ENCODE peak calls at places on chromosomes 6 and 20, in ten cellular contexts. I is CD4-positive, alpha-beta T cell; S is colonic mucosa; W is H9; G is heart right ventricle; T is uterus; L is IMR-90; H is A549; E is heart left ventricle; U is CD8-positive, alpha-beta T cell. D is an unnamed sample.
A peak's percentile ranks its signal among the peaks of the same experiment; 100 is the strongest.

GRCh38 chr20:9218412-9219001 is 149.6 kb downstream of the PLCB4 start:
- DNase-seq in E (no peak), L (peak; percentile 69), T (peak; percentile 58), U (no peak), I (no peak), S (no peak), W (no peak), G (no peak), H (no peak), D (no peak)

GRCh38 chr6:43124481-43124880 is 46.6 kb upstream of the SRF start:
- DNase-seq in G (no peak), T (no peak), W (no peak), E (no peak), L (no peak), I (no peak), S (no peak), H (no peak), U (no peak), D (no peak)

GRCh38 chr6:154611241-154611640 is 100.8 kb upstream of the CNKSR3 start:
- DNase-seq in G (no peak), I (no peak), S (no peak), U (no peak), L (no peak), W (no peak), H (no peak), E (no peak), T (no peak), D (no peak)

GRCh38 chr6:50818673-50819072 is at the start of gene TFAP2B:
- DNase-seq in H (no peak), L (no peak), W (no peak), S (no peak), U (no peak), E (no peak), G (no peak), T (no peak), I (no peak), D (no peak)

GRCh38 chr6:44043036-44043478 is 84.2 kb downstream of the MRPL14 start:
- DNase-seq in I (no peak), T (no peak), U (no peak), G (no peak), E (no peak), L (peak; percentile 49), S (no peak), W (no peak), H (no peak), D (no peak)

GRCh38 chr20:20076297-20077065 is 24.1 kb downstream of the CFAP61 start:
- DNase-seq in T (no peak), U (no peak), E (no peak), W (no peak), I (no peak), G (no peak), S (no peak), H (no peak), L (peak; percentile 70), D (no peak)

GRCh38 chr20:55881204-55881603 is 124.1 kb downstream of the CBLN4 start:
- DNase-seq in G (no peak), W (no peak), U (no peak), L (no peak), E (no peak), S (no peak), I (no peak), H (no peak), T (no peak), D (no peak)

GRCh38 chr20:41394931-41395668 is 28.5 kb upstream of the EMILIN3 start:
- DNase-seq in I (no peak), W (no peak), U (no peak), L (no peak), S (no peak), E (peak; percentile 25), G (peak; percentile 49), T (no peak), H (no peak), D (no peak)

GRCh38 chr6:100503043-100503442 is 38.3 kb upstream of the SIM1 start:
- DNase-seq in U (no peak), E (no peak), W (no peak), I (no peak), H (no peak), S (no peak), G (no peak), L (no peak), T (no peak), D (no peak)

GRCh38 chr6:100504786-100505737 is 40.3 kb upstream of the SIM1 start:
- DNase-seq in L (peak; percentile 89), I (no peak), W (no peak), S (no peak), T (no peak), U (no peak), G (no peak), H (no peak), E (no peak), D (no peak)

GRCh38 chr6:100509101-100509500 is 44.4 kb upstream of the SIM1 start:
- DNase-seq in S (no peak), H (no peak), U (no peak), E (no peak), G (no peak), W (no peak), I (no peak), L (no peak), T (no peak), D (no peak)

GRCh38 chr6:100512203-100512862 is 47.6 kb upstream of the SIM1 start:
- DNase-seq in U (no peak), S (no peak), H (no peak), I (no peak), L (peak; percentile 56), T (no peak), W (no peak), E (no peak), G (no peak), D (no peak)

DNA sequence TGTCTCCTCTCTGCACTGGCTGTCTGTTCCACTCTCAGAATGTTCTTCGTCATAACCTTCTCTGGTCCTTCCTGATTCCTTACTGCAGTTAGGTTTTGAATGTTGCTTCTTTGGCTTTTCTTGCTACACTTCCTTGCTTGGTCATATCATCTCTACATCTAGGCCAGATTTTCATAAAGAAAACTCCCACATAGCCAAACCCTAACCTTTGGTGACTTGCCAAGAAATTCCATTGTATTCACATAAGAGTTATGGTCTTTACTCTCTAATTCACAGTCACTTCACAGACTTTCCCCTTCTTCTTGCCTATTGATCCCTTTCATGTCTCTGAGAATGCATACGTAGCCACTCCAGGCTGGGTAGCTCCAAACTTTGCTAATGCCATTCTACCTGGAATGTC is 41.9 kb upstream of the SIM1 start:
- DNase-seq in E (no peak), T (no peak), U (no peak), S (no peak), W (no peak), H (no peak), I (no peak), L (peak; percentile 64), G (no peak), D (no peak)
- H3K27ac ChIP-seq in E (no peak overlapping the region), T (no peak overlapping the region), U (no peak overlapping the region), S (no peak overlapping the region), W (no peak overlapping the region), H (no peak overlapping the region), I (no peak overlapping the region), L (no peak overlapping the region), G (no peak overlapping the region), D (no peak overlapping the region)

GRCh38 chr20:47430862-47431588 is 70.7 kb upstream of the NCOA3 start:
- DNase-seq in W (no peak), S (no peak), L (no peak), I (no peak), G (no peak), T (no peak), U (no peak), E (no peak), H (no peak), D (no peak)
- H3K27ac ChIP-seq in W (no peak overlapping the region), S (no peak overlapping the region), L (no peak overlapping the region), I (no peak overlapping the region), G (no peak overlapping the region), T (no peak overlapping the region), U (no peak overlapping the region), E (no peak overlapping the region), H (peak overlapping the region; percentile 82), D (no peak overlapping the region)

GRCh38 chr6:36977470-36977941 is 8.5 kb downstream of the MTCH1 start:
- DNase-seq in E (no peak), I (no peak), H (peak; percentile 41), W (peak; percentile 61), L (no peak), G (no peak), T (no peak), S (no peak), U (no peak), D (no peak)

GRCh38 chr6:36979343-36979742 is 6.7 kb downstream of the MTCH1 start:
- DNase-seq in W (no peak), T (peak; percentile 56), L (peak; percentile 41), E (peak; percentile 64), H (no peak), U (no peak), G (no peak), S (peak; percentile 34), I (peak; percentile 35), D (no peak)

GRCh38 chr6:36978687-36979086 is 7.3 kb downstream of the MTCH1 start:
- DNase-seq in L (no peak), H (no peak), U (no peak), W (no peak), G (no peak), T (no peak), E (no peak), I (no peak), S (no peak), D (no peak)

GRCh38 chr6:36980876-36981619 is 4.9 kb downstream of the MTCH1 start:
- DNase-seq in W (no peak), L (no peak), U (no peak), S (no peak), H (no peak), T (no peak), G (no peak), I (no peak), E (no peak), D (no peak)

DNA sequence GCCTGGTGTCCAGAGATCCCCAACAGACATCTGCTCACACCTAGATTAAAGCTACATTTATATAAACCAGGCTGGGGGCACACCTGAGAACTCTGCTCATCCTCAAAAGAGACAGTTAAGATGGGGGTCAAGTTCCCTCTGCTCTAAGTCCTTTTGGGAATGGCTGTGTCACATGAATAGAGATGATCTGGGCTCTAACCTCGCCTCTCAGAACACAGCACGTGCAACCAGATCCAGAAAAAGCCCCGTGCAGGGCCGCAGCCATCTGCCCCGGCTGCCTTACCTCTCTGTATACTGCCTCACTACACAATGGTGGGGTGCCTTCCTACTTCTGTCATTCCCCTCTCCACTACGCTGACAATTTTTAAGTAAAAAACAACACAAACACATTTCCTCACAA is 5.9 kb downstream of the MTCH1 start:
- DNase-seq in I (no peak), U (no peak), S (no peak), T (no peak), E (no peak), L (no peak), W (no peak), G (no peak), H (no peak), D (no peak)
- H3K27ac ChIP-seq in I (no peak overlapping the region), U (no peak overlapping the region), S (no peak overlapping the region), T (peak overlapping the region; percentile 74), E (peak overlapping the region; percentile 76), L (no peak overlapping the region), W (no peak overlapping the region), G (peak overlapping the region; percentile 3), H (no peak overlapping the region), D (no peak overlapping the region)

DNA sequence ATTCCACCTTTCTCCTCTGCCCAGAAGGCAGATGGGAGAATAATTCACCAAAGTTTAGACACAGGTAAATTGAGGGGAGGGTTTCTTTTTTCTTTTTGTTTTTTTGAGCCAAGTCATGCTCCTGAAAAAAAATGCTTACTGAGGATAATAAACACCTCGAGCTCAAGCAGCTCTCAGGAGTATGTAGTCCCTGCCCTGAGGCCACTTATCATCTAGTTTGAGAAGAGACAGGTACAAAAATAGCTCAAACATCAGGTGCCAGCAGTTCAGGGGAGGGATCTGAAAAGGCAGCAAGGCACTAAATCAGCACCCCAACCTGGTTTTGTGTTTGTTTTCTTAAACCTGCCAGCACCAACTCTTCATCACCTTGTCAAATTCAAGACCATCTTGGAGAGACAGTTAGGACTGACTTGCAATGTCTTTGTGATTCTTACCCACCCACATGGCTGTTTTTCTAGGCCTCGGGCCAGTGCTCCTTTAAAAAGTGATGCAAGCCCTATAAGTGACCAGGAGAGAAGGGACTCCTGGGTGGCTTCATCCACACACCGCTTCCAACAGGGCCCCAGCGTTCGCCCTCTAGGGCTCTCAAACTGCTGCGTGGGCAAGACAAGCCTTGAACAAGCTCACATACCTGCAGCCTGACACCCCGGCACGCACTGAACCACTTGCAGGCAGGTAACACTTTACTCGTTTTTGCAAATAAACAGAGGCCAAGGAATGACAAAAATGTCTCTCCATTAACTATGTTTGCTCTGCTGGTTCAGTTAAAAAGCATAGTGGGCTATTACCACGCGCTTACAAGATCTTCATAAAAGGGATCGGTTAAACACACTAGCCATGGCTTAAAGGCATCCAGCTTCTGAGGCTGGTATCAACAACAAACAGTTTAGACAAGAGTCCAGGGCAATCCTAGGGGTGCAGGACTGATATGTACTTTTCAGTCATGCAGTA is 13.9 kb downstream of the JAG1 start:
- DNase-seq in T (no peak), G (no peak), H (no peak), S (no peak), W (peak; percentile 30), E (no peak), U (no peak), L (no peak), I (no peak), D (no peak)
- H3K27ac ChIP-seq in T (peak overlapping the region; percentile 64), G (no peak overlapping the region), H (peak overlapping the region; percentile 51), S (no peak overlapping the region), W (no peak overlapping the region), E (peak overlapping the region; percentile 28), U (no peak overlapping the region), L (no peak overlapping the region), I (no peak overlapping the region), D (no peak overlapping the region)

D was measured in MM.1S.